ENCODE peak calls at places on chromosomes 4 and X, in ten cellular contexts. V is HepG2, E is fibroblast of lung, P is bronchial epithelial cell, I is B cell, X is pancreas, M is astrocyte of the spinal cord, Q is thoracic aorta, S is lung, L is tibial artery. U is an unnamed sample.

GRCh38 chr4:16289872-16290554 is 63.7 kb upstream of the TAPT1 start:
- DNase-seq in V (peak; percentile 7), E (peak; percentile 61), P (peak; percentile 38), I (peak; percentile 34), X (no peak), M (peak; percentile 52), Q (no peak), S (no peak), L (no peak), U (peak; percentile 31)

GRCh38 chr4:2402053-2402452 is 16.4 kb downstream of the ZFYVE28 start:
- DNase-seq in V (peak; percentile 73), E (no peak), P (peak; percentile 28), I (peak; percentile 26), X (peak; percentile 83), M (peak; percentile 32), Q (no peak), S (peak; percentile 64), L (no peak), U (no peak)

GRCh38 chrX:2449135-2449886 is 51.5 kb downstream of the DHRSX start:
- DNase-seq in V (no peak), E (no peak), P (no peak), I (no peak), X (no peak), M (no peak), Q (no peak), S (no peak), L (no peak), U (no peak)

GRCh38 chrX:153981771-153982533 is 9.4 kb downstream of the TMEM187 start:
- DNase-seq in V (no peak), E (no peak), P (no peak), I (no peak), X (peak; percentile 50), M (peak; percentile 44), Q (no peak), S (no peak), L (no peak), U (no peak)

GRCh38 chr4:141541851-141542250 is 94.5 kb upstream of the IL15 start:
- DNase-seq in V (no peak), E (peak; percentile 33), P (no peak), I (no peak), X (no peak), M (peak; percentile 48), Q (no peak), S (no peak), L (no peak), U (no peak)

GRCh38 chr4:76691767-76692689 is 205.9 kb downstream of the SOWAHB start:
- DNase-seq in V (no peak), E (peak; percentile 15), P (no peak), I (no peak), X (no peak), M (peak; percentile 45), Q (no peak), S (no peak), L (no peak), U (no peak)

GRCh38 chrX:5337160-5337559 is 891.5 kb downstream of the NLGN4X start:
- DNase-seq in V (no peak), E (no peak), P (no peak), I (no peak), X (no peak), M (no peak), Q (no peak), S (no peak), L (no peak), U (no peak)

GRCh38 chr4:954211-955020 is 19.0 kb downstream of the DGKQ start:
- DNase-seq in V (no peak), E (no peak), P (no peak), I (no peak), X (no peak), M (no peak), Q (no peak), S (no peak), L (peak; percentile 46), U (no peak)

GRCh38 chrX:4560192-4560591 is 846.7 kb upstream of the PRKX start:
- DNase-seq in V (no peak), E (no peak), P (no peak), I (no peak), X (no peak), M (no peak), Q (no peak), S (no peak), L (no peak), U (no peak)

GRCh38 chr4:85244638-85245037 is 230.3 kb upstream of the ARHGAP24 start:
- DNase-seq in V (no peak), E (no peak), P (no peak), I (no peak), X (no peak), M (no peak), Q (no peak), S (no peak), L (no peak), U (no peak)

DNA sequence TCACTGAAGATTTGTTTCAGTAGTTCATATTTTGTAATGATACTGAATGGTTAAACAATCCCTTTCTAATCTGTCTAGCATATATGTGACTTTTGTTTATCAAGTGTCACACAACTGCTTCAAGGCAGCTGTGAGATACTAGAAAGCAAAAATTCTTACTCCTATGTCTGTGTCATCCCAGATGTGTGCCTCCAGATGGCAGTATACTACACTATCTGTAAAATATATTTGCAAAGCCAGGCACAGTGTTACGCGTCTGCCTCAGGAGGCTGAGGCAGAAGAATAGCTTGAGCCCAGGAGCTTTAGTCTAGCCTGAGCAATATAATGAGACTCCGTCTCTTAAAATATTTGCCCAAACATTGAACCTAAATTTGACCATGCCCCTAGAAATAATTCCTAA is 4.0 kb downstream of the NUDT10 start:
- DNase-seq in V (peak; percentile 13), E (peak; percentile 58), P (peak; percentile 35), I (peak; percentile 37), X (no peak), M (peak; percentile 47), Q (no peak), S (no peak), L (no peak), U (peak; percentile 30)
- TF ChIP-seq CTCF in V (peak; percentile 47), E (peak; percentile 45), P (peak; percentile 40), I (peak; percentile 53), X (peak; percentile 19), M (peak; percentile 55), Q (peak; percentile 39), S (no peak), L (peak; percentile 30), U (peak; percentile 18)

GRCh38 chrX:99271641-99272040 is 1138.4 kb downstream of the PCDH19 start:
- DNase-seq in V (no peak), E (no peak), P (no peak), I (no peak), X (no peak), M (no peak), Q (no peak), S (no peak), L (no peak), U (no peak)

GRCh38 chrX:99266255-99266654 is 1143.8 kb downstream of the PCDH19 start:
- DNase-seq in V (no peak), E (no peak), P (no peak), I (no peak), X (no peak), M (no peak), Q (no peak), S (no peak), L (no peak), U (no peak)
- TF ChIP-seq CTCF in V (no peak), E (no peak), P (no peak), I (no peak), X (no peak), M (no peak), Q (no peak), S (no peak), L (no peak), U (no peak)

DNA sequence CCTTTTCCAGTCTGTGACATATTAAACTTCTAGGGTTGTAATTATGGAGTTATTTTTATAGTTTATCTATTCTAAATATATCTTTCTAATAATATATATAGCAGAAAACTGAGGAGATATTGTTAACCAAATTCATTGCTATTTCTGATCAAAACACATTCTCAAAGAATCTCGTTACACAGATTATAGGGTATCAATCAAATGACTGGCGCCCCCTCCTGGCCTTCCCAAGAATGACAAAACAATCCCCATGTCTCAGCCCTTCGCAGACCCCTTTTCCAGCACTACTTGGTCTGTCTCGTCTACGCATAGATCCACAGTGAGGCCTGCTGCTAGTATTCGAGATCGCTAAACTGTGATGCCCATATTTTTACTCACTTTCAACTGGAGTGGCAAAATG is 209.3 kb downstream of the GPC3 start:
- DNase-seq in V (no peak), E (peak; percentile 9), P (peak; percentile 0), I (peak; percentile 18), X (no peak), M (no peak), Q (no peak), S (no peak), L (no peak), U (peak; percentile 4)
- TF ChIP-seq CTCF in V (peak; percentile 34), E (peak; percentile 25), P (peak; percentile 35), I (peak; percentile 33), X (peak; percentile 11), M (peak; percentile 56), Q (no peak), S (no peak), L (no peak), U (peak; percentile 7)

GRCh38 chr4:113976937-113977855 is 2.3 kb downstream of the ARSJ start:
- DNase-seq in V (no peak), E (peak; percentile 56), P (peak; percentile 41), I (no peak), X (no peak), M (peak; percentile 51), Q (no peak), S (no peak), L (no peak), U (no peak)

GRCh38 chr4:113978105-113978504 is 1.3 kb downstream of the ARSJ start:
- DNase-seq in V (no peak), E (peak; percentile 44), P (no peak), I (no peak), X (no peak), M (peak; percentile 34), Q (no peak), S (no peak), L (no peak), U (no peak)

GRCh38 chr4:113978561-113979156 is 788 bp downstream of the ARSJ start:
- DNase-seq in V (no peak), E (peak; percentile 45), P (peak; percentile 41), I (no peak), X (no peak), M (peak; percentile 56), Q (no peak), S (no peak), L (no peak), U (no peak)

GRCh38 chr4:113979973-113980615 is 647 bp upstream of the ARSJ start:
- DNase-seq in V (no peak), E (peak; percentile 67), P (no peak), I (no peak), X (no peak), M (peak; percentile 68), Q (no peak), S (no peak), L (no peak), U (no peak)

GRCh38 chr4:113979157-113979972 is at the start of gene ARSJ:
- DNase-seq in V (no peak), E (peak; percentile 81), P (peak; percentile 59), I (no peak), X (peak; percentile 32), M (peak; percentile 88), Q (peak; percentile 22), S (peak; percentile 64), L (peak; percentile 80), U (peak; percentile 17)
- TF ChIP-seq CTCF in V (no peak), E (peak; percentile 29), P (peak; percentile 15), I (no peak), X (no peak), M (peak; percentile 26), Q (no peak), S (no peak), L (no peak), U (no peak)